ENCODE peak calls at places on chromosomes 16 and 17, in eight cellular contexts. C is C1 segment of cervical spinal cord; L is stimulated activated CD8-positive, alpha-beta memory T cell treated with anti-CD3 and anti-CD28 coated beads, Interleukin-15, amount 100 ng/mL, for 24 hours; D is 8988T; S is AG09319; A is epithelial cell of esophagus; Y is non-pigmented ciliary epithelial cell; V is prostate gland. U is an unnamed sample.
A peak's percentile ranks its signal among the peaks of the same experiment; 100 is the strongest.

GRCh38 chr17:44623070-44623725 is 33.1 kb upstream of the MEIOC start:
- DNase-seq in A (no peak), D (no peak), V (no peak), C (no peak), S (no peak), L (no peak), Y (no peak), U (no peak)

GRCh38 chr16:13077816-13078215 is 176.4 kb downstream of the SHISA9 start:
- DNase-seq in Y (no peak), S (no peak), L (no peak), D (no peak), A (no peak), V (no peak), C (no peak), U (no peak)

GRCh38 chr16:78415669-78416068 is 316.2 kb downstream of the WWOX start:
- DNase-seq in S (no peak), A (no peak), C (no peak), D (no peak), V (no peak), Y (no peak), L (no peak), U (no peak)

GRCh38 chr17:77097772-77098171 is 43.0 kb upstream of the SEC14L1 start:
- DNase-seq in L (no peak), A (no peak), V (no peak), Y (no peak), C (no peak), D (no peak), S (no peak), U (no peak)

GRCh38 chr16:66364117-66364958 is 2.2 kb upstream of the CDH5 start:
- DNase-seq in A (peak; percentile 60), D (no peak), Y (no peak), S (no peak), C (peak; percentile 18), V (peak; percentile 25), L (no peak), U (no peak)

GRCh38 chr17:78278139-78278741 is 46.8 kb downstream of the TMEM235 start:
- DNase-seq in C (no peak), Y (no peak), D (no peak), S (no peak), A (no peak), V (no peak), L (no peak), U (no peak)

GRCh38 chr16:78458588-78458987 is 359.1 kb downstream of the WWOX start:
- DNase-seq in V (no peak), L (no peak), S (no peak), A (no peak), Y (no peak), D (no peak), C (no peak), U (no peak)

GRCh38 chr17:7293821-7294613 is 422 bp downstream of the YBX2 start:
- DNase-seq in Y (no peak), V (no peak), S (no peak), A (no peak), D (peak; percentile 17), L (no peak), C (no peak), U (peak; percentile 63)

GRCh38 chr17:4365628-4366311 is 705 bp downstream of the UBE2G1 start:
- DNase-seq in V (peak; percentile 34), Y (no peak), L (peak; percentile 6), A (peak; percentile 15), S (no peak), C (no peak), D (no peak), U (peak; percentile 54)

U was measured in NCI-H1105.